ENCODE peak calls at places on chromosomes 6 and 20, in six cellular contexts. H is HCT116, X is HepG2, B is H1, T is GM12878, N is SK-N-SH. J is an unnamed sample.

GRCh38 chr6:26075063-26075717 is 12.0 kb upstream of the HFE start:
- DNase-seq in H (no peak), X (peak), B (no peak), T (no peak), N (no peak), J (no peak)

GRCh38 chr6:53174996-53175395 is 26.4 kb upstream of the GCM1 start:
- DNase-seq in H (no peak), X (no peak), B (no peak), T (no peak), N (no peak), J (peak)

GRCh38 chr6:139940741-139941712 is 566.6 kb upstream of the CITED2 start:
- DNase-seq in H (no peak), X (no peak), B (no peak), T (peak), N (no peak), J (no peak)

GRCh38 chr20:63733117-63733516 is 3.3 kb upstream of the LIME1 start:
- DNase-seq in H (no peak), X (no peak), B (no peak), T (no peak), N (no peak), J (no peak)

GRCh38 chr20:51255417-51255816 is 232.5 kb upstream of the KCNG1 start:
- DNase-seq in H (no peak), X (no peak), B (no peak), T (no peak), N (no peak), J (no peak)

GRCh38 chr6:127641905-127642304 is 64.9 kb downstream of the C6orf58 start:
- DNase-seq in H (peak), X (peak), B (peak), T (no peak), N (peak), J (peak)

GRCh38 chr20:22379472-22379871 is 204.9 kb downstream of the FOXA2 start:
- DNase-seq in H (peak), X (no peak), B (no peak), T (no peak), N (no peak), J (no peak)

GRCh38 chr20:52524865-52525264 is 333.3 kb upstream of the ZFP64 start:
- DNase-seq in H (no peak), X (no peak), B (no peak), T (no peak), N (no peak), J (no peak)

GRCh38 chr20:63850689-63851547 is 10.4 kb upstream of the ABHD16B start:
- DNase-seq in H (no peak), X (no peak), B (no peak), T (peak), N (no peak), J (no peak)

GRCh38 chr20:46286380-46286779 is 21.9 kb downstream of the CDH22 start:
- DNase-seq in H (no peak), X (no peak), B (no peak), T (no peak), N (no peak), J (no peak)

GRCh38 chr6:156782691-156783320 is 5.6 kb downstream of the ARID1B start:
- DNase-seq in H (no peak), X (no peak), B (no peak), T (no peak), N (no peak), J (no peak)

GRCh38 chr6:12160350-12160749 is 129.8 kb upstream of the EDN1 start:
- DNase-seq in H (no peak), X (no peak), B (no peak), T (no peak), N (no peak), J (no peak)

GRCh38 chr20:59159822-59160740 is 3.5 kb upstream of the ZNF831 start:
- DNase-seq in H (no peak), X (no peak), B (no peak), T (no peak), N (no peak), J (peak)

GRCh38 chr6:28988536-28989415 is 16.3 kb downstream of the ZNF311 start:
- DNase-seq in H (peak), X (no peak), B (peak), T (no peak), N (peak), J (no peak)

GRCh38 chr6:105981002-105981887 is 104.9 kb upstream of the PRDM1 start:
- DNase-seq in H (no peak), X (no peak), B (no peak), T (no peak), N (peak), J (no peak)

GRCh38 chr6:42453649-42454427 is 2.1 kb upstream of the TRERF1 start:
- DNase-seq in H (no peak), X (no peak), B (no peak), T (no peak), N (peak), J (no peak)

GRCh38 chr6:119444642-119445557 is 95.3 kb upstream of the MAN1A1 start:
- DNase-seq in H (no peak), X (no peak), B (no peak), T (no peak), N (no peak), J (no peak)

GRCh38 chr20:4896971-4897497 is 104.3 kb downstream of the SLC23A2 start:
- DNase-seq in H (no peak), X (no peak), B (no peak), T (no peak), N (no peak), J (peak)

GRCh38 chr6:34027445-34027936 is 118.4 kb downstream of the GRM4 start:
- DNase-seq in H (peak), X (peak), B (peak), T (no peak), N (peak), J (peak)

GRCh38 chr6:166910601-166911000 is 45.7 kb downstream of the RNASET2 start:
- DNase-seq in H (no peak), X (no peak), B (no peak), T (no peak), N (no peak), J (no peak)

GRCh38 chr6:106477790-106478189 is 117.3 kb downstream of the CRYBG1 start:
- DNase-seq in H (no peak), X (no peak), B (no peak), T (no peak), N (peak), J (no peak)

GRCh38 chr6:81996414-81996813 is 243.9 kb upstream of the TENT5A start:
- DNase-seq in H (no peak), X (no peak), B (no peak), T (no peak), N (no peak), J (no peak)

GRCh38 chr6:99349620-99350141 is at the start of gene FAXC:
- DNase-seq in H (peak), X (peak), B (no peak), T (no peak), N (peak), J (peak)

GRCh38 chr6:159875194-159875593 is 15.6 kb upstream of the MAS1 start:
- DNase-seq in H (no peak), X (peak), B (no peak), T (peak), N (no peak), J (no peak)

GRCh38 chr6:111862727-111863126 is 10.5 kb downstream of the FYN start:
- DNase-seq in H (no peak), X (no peak), B (no peak), T (no peak), N (no peak), J (no peak)

GRCh38 chr6:132465530-132466485 is 47.1 kb downstream of the STX7 start:
- DNase-seq in H (no peak), X (no peak), B (no peak), T (no peak), N (no peak), J (no peak)

GRCh38 chr6:116090251-116090650 is 10.4 kb upstream of the NT5DC1 start:
- DNase-seq in H (no peak), X (no peak), B (no peak), T (peak), N (no peak), J (no peak)

GRCh38 chr20:36467076-36467999 is 74.0 kb upstream of the MYL9 start:
- DNase-seq in H (no peak), X (no peak), B (no peak), T (no peak), N (no peak), J (no peak)

GRCh38 chr6:90087103-90087833 is 193.0 kb downstream of the GJA10 start:
- DNase-seq in H (no peak), X (no peak), B (no peak), T (no peak), N (no peak), J (no peak)

DNA sequence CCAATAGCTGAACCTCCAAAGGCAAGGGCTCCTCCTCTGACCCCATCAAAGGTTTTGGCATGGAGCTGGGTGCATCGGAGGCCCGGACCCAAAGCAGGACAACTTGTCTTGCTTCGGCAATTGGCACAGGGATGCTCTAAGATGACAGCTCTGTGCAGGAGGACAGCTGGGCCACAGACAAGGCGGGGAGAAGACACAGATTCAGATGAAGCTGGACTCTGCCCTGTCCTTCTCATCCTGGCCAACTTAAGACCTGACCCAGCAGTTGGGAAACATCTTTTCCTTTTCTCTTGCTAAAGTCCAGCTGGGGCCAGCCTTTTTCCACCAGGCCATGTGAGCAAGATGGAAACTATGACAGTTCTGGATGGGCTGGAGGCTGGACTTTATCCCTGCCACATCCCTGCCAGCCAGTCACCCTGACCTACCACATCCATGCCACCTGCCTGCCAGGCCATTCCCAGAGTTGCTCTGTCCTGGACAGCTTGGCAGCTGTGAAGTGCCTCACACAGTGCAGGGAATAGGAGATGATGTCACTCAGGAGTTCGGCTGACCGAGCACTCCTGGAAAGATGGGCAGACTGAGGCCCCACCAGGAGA is 12.7 kb upstream of the PSMF1 start:
- DNase-seq in H (no peak), X (no peak), B (no peak), T (no peak), N (no peak), J (no peak)
- TF ChIP-seq JUND in H (no peak), X (no peak), B (no peak), T (no peak), N (no peak), J (no peak)

GRCh38 chr6:73131706-73132105 is 93.6 kb downstream of the KHDC1L start:
- DNase-seq in H (no peak), X (no peak), B (no peak), T (no peak), N (no peak), J (no peak)
- TF ChIP-seq JUND in H (no peak), X (no peak), B (no peak), T (no peak), N (no peak), J (no peak)

DNA sequence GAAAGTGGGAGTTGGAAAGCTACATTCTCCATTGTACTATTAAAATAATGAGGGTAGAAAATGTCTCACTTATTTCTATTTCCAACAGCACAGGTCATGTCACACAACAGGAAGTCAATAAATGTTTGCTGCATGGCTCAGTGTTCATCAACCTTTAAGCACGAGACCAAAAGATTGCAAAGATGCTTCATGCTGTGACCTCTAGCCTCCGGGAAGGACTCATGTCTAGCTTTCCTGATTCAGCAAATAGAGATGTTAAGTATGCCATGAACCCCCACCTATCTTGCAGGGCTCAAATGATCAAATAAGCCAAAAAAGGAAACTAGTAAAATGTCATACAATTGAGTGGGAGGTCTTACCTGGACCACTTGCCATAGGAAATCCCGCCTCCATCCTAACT is 57.3 kb downstream of the NCOA6 start:
- DNase-seq in H (no peak), X (no peak), B (no peak), T (no peak), N (no peak), J (no peak)
- TF ChIP-seq JUND in H (no peak), X (no peak), B (no peak), T (no peak), N (no peak), J (no peak)

GRCh38 chr6:6217838-6218237 is 102.6 kb downstream of the F13A1 start:
- DNase-seq in H (no peak), X (no peak), B (no peak), T (no peak), N (no peak), J (no peak)

GRCh38 chr6:6220718-6221117 is 99.7 kb downstream of the F13A1 start:
- DNase-seq in H (no peak), X (no peak), B (no peak), T (no peak), N (no peak), J (peak)

GRCh38 chr6:6219716-6220115 is 100.7 kb downstream of the F13A1 start:
- DNase-seq in H (no peak), X (no peak), B (no peak), T (no peak), N (no peak), J (no peak)

GRCh38 chr6:6221829-6222535 is 98.5 kb downstream of the F13A1 start:
- DNase-seq in H (no peak), X (peak), B (no peak), T (no peak), N (peak), J (no peak)

GRCh38 chr6:6218246-6219085 is 102.0 kb downstream of the F13A1 start:
- DNase-seq in H (no peak), X (no peak), B (no peak), T (no peak), N (no peak), J (no peak)
- TF ChIP-seq JUND in H (no peak), X (no peak), B (no peak), T (no peak), N (no peak), J (no peak)

DNA sequence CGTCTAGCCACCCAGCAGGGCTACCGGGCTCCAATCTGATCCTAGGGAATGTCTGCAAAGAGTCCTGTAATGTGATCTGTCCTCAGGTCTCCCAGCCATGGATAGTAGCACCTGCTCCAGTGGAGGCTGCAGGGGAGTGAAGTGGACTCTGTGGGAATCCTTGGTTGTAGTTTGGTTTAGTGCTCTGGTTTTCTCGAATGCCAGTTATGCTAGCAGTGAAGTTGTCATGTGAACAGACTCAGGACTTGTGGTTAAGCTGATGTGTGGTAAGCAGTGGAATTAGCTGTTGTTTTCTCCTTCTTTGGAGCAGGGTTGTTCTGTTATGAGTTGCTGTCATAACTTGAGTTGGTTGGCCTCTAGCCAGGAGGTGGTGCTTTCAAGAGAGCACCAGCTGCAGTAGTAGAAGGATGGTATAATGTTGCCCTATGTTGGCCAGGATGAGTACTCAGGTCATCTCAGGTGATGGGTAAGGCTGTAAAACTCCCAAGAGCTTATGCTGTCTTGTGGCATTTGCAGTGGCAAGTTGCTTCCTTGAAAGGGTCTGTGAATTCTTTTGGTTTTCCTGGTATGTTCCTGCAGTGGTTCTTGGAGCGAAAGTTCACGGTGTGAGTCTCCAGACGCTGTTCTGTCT is 390.2 kb downstream of the UTRN start:
- DNase-seq in H (no peak), X (no peak), B (no peak), T (peak), N (no peak), J (peak)
- TF ChIP-seq JUND in H (no peak), X (no peak), B (no peak), T (no peak), N (no peak), J (no peak)

GRCh38 chr6:145784683-145785082 is 29.9 kb downstream of the FBXO30 start:
- DNase-seq in H (no peak), X (no peak), B (no peak), T (no peak), N (no peak), J (no peak)

GRCh38 chr6:145787688-145788087 is 26.9 kb downstream of the FBXO30 start:
- DNase-seq in H (no peak), X (no peak), B (no peak), T (no peak), N (no peak), J (no peak)

GRCh38 chr6:145789443-145789842 is 25.2 kb downstream of the FBXO30 start:
- DNase-seq in H (no peak), X (no peak), B (no peak), T (no peak), N (no peak), J (no peak)

GRCh38 chr6:145783796-145784195 is 30.8 kb downstream of the FBXO30 start:
- DNase-seq in H (no peak), X (no peak), B (no peak), T (no peak), N (no peak), J (no peak)
- TF ChIP-seq JUND in H (no peak), X (no peak), B (no peak), T (no peak), N (no peak), J (no peak)

DNA sequence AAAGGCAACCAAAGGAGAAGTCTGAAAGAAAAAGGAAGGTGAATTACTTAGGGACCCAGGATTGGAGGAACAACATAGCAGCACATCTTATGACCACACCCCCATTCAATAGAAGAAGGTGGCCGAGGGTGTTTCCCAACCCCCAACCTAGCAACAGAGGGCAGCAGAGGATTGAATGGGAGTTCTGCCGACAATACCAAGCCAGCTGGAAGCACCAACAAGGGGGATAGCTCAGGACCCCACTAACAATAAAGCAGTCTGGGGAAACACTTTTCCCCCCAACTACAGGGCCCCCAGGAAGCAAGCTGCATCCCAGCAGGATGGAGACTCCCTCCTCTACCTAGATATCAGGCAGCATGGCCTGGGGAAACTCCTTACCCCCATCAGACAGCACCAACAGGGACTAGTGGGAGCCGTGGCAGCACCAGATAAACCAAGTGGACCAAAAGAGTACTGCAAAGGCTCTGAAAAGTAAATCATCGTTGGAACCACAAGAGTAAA is 67.7 kb downstream of the ZHX3 start:
- DNase-seq in H (no peak), X (peak), B (peak), T (no peak), N (peak), J (peak)
- TF ChIP-seq JUND in H (no peak), X (no peak), B (no peak), T (no peak), N (no peak), J (no peak)

GRCh38 chr6:66396549-66396948 is 689.5 kb upstream of the EYS start:
- DNase-seq in H (no peak), X (no peak), B (no peak), T (no peak), N (no peak), J (peak)
- TF ChIP-seq JUND in H (no peak), X (no peak), B (no peak), T (no peak), N (no peak), J (no peak)

GRCh38 chr20:57503035-57503658 is 21.8 kb downstream of the CTCFL start:
- DNase-seq in H (no peak), X (no peak), B (no peak), T (no peak), N (no peak), J (no peak)
- TF ChIP-seq JUND in H (no peak), X (no peak), B (no peak), T (no peak), N (no peak), J (no peak)

DNA sequence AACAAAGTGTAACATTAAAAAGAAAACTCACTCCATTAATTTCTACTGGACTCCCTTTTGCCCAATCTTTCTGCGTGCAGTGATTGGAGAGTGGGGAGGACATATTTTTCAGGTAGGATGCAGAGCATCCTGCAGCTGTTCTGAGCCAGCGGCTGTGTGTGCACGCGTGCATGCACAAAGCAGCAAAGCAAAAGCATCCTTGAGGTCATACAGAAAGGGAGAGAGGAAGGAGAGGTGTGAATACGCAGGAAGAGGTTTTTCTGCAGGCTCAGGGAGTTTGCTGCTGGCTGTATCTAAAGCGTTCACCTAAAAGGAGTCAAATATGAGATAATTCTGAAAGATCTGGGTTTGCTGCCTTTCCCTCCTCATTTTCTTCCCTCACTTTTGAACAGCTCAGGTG is 108.4 kb downstream of the HUS1B start:
- DNase-seq in H (no peak), X (no peak), B (no peak), T (no peak), N (no peak), J (no peak)
- TF ChIP-seq JUND in H (no peak), X (no peak), B (no peak), T (no peak), N (no peak), J (no peak)